ENCODE peak calls at places on chromosomes 3 and 15, in eight cellular contexts. A is GM04504; H is activated CD8-positive, alpha-beta T cell treated with anti-CD3 and anti-CD28 coated beads for 36 hours; L is NCI-H187; Z is AG09309; F is stimulated activated CD4-positive, alpha-beta T cell treated with anti-CD3 and anti-CD28 coated beads, Interleukin-2, amount 100 ng/mL, for 24 hours; I is anterior cingulate cortex; C is G401. G is an unnamed sample.

GRCh38 chr3:173938159-173938558 is 540.6 kb downstream of the NLGN1 start:
- DNase-seq in I (no peak), L (no peak), H (no peak), Z (peak; percentile 10), F (no peak), C (peak; percentile 53), A (peak; percentile 52), G (peak; percentile 17)

GRCh38 chr15:26667222-26667988 is 105.5 kb downstream of the GABRB3 start:
- DNase-seq in Z (no peak), F (no peak), A (no peak), C (no peak), I (no peak), H (no peak), L (no peak), G (no peak)

GRCh38 chr3:144989756-144990155 is 1018.1 kb downstream of the DIPK2A start:
- DNase-seq in L (no peak), C (no peak), H (no peak), A (no peak), I (no peak), F (no peak), Z (no peak), G (no peak)

GRCh38 chr15:77419050-77419835 is 661 bp downstream of the PEAK1 start:
- DNase-seq in H (peak; percentile 60), I (no peak), F (peak; percentile 62), A (no peak), Z (no peak), C (no peak), L (no peak), G (peak; percentile 9)

GRCh38 chr3:78703944-78704343 is 1063.9 kb downstream of the ROBO1 start:
- DNase-seq in A (no peak), I (no peak), F (no peak), L (no peak), C (no peak), Z (no peak), H (no peak), G (no peak)

GRCh38 chr3:127124135-127124534 is 68.8 kb upstream of the PRR23E start:
- DNase-seq in F (no peak), A (no peak), C (no peak), H (no peak), I (no peak), Z (no peak), L (no peak), G (no peak)

GRCh38 chr15:74144153-74144775 is 13.9 kb downstream of the ISLR2 start:
- DNase-seq in A (no peak), L (no peak), C (no peak), I (no peak), F (no peak), H (no peak), Z (no peak), G (no peak)

GRCh38 chr3:14403636-14404395 is 1.4 kb downstream of the SLC6A6 start:
- DNase-seq in F (no peak), L (no peak), Z (no peak), A (no peak), C (peak; percentile 81), H (no peak), I (no peak), G (no peak)

GRCh38 chr3:158443632-158444031 is 127.4 kb upstream of the MLF1 start:
- DNase-seq in L (no peak), C (no peak), H (no peak), I (no peak), A (no peak), Z (no peak), F (no peak), G (no peak)

GRCh38 chr3:129624347-129625070 is 18.0 kb upstream of the PLXND1 start:
- DNase-seq in F (no peak), C (no peak), A (no peak), H (no peak), L (no peak), Z (no peak), I (no peak), G (no peak)

GRCh38 chr3:168707900-168708299 is 612.2 kb upstream of the GOLIM4 start:
- DNase-seq in C (no peak), H (no peak), I (no peak), A (no peak), Z (no peak), F (no peak), L (no peak), G (no peak)

GRCh38 chr15:40355976-40356585 is 1.9 kb upstream of the DISP2 start:
- DNase-seq in C (no peak), Z (no peak), H (no peak), I (no peak), F (no peak), A (no peak), L (no peak), G (no peak)

GRCh38 chr15:40108061-40108854 is 421 bp downstream of the BMF start:
- DNase-seq in F (no peak), I (no peak), Z (no peak), L (no peak), A (no peak), H (no peak), C (peak; percentile 34), G (no peak)

GRCh38 chr3:153052096-153052460 is 109.9 kb upstream of the RAP2B start:
- DNase-seq in C (no peak), L (no peak), Z (peak; percentile 78), F (no peak), H (no peak), I (no peak), A (peak; percentile 59), G (no peak)

GRCh38 chr3:157752952-157753351 is 249.7 kb upstream of the VEPH1 start:
- DNase-seq in A (peak; percentile 35), F (no peak), Z (peak; percentile 41), L (no peak), H (no peak), I (no peak), C (no peak), G (no peak)